ENCODE peak calls at places on chromosome 15, in nine cellular contexts. I is islet precursor cell, V is globus pallidus, C is naive B cell, L is NCI-H2081, Q is HuH-7, E is AG08396, R is dorsolateral prefrontal cortex, A is AG04450. S is an unnamed sample.

GRCh38 chr15:66007663-66008262 is 138.5 kb downstream of the RAB11A start:
- DNase-seq in I (no peak), V (no peak), C (no peak), L (no peak), Q (no peak), E (no peak), R (no peak), A (no peak), S (peak)

GRCh38 chr15:81235781-81236507 is 39.3 kb downstream of the IL16 start:
- DNase-seq in I (peak), V (no peak), C (no peak), L (no peak), Q (no peak), E (peak), R (peak), A (peak), S (no peak)

GRCh38 chr15:78930577-78931388 is 14.1 kb downstream of the CTSH start:
- DNase-seq in I (peak), V (no peak), C (no peak), L (no peak), Q (no peak), E (peak), R (no peak), A (peak), S (no peak)

GRCh38 chr15:51853987-51854386 is 24.5 kb downstream of the TMOD3 start:
- DNase-seq in I (no peak), V (no peak), C (no peak), L (no peak), Q (no peak), E (no peak), R (no peak), A (no peak), S (no peak)

GRCh38 chr15:94019062-94019461 is 212.3 kb upstream of the MCTP2 start:
- DNase-seq in I (peak), V (no peak), C (no peak), L (no peak), Q (no peak), E (no peak), R (no peak), A (no peak), S (no peak)

GRCh38 chr15:68691667-68692066 is 112.9 kb downstream of the CORO2B start:
- DNase-seq in I (peak), V (no peak), C (no peak), L (peak), Q (no peak), E (no peak), R (no peak), A (no peak), S (no peak)

GRCh38 chr15:82856397-82857170 is 47.2 kb downstream of the WHAMM start:
- DNase-seq in I (peak), V (no peak), C (no peak), L (no peak), Q (no peak), E (no peak), R (no peak), A (no peak), S (no peak)

GRCh38 chr15:70267879-70268278 is 170.2 kb upstream of the TLE3 start:
- DNase-seq in I (no peak), V (no peak), C (no peak), L (no peak), Q (no peak), E (no peak), R (no peak), A (no peak), S (no peak)

GRCh38 chr15:76209948-76210347 is 101.3 kb downstream of the ETFA start:
- DNase-seq in I (no peak), V (no peak), C (no peak), L (no peak), Q (no peak), E (no peak), R (no peak), A (no peak), S (no peak)

GRCh38 chr15:101052681-101053121 is 133.5 kb downstream of the LRRK1 start:
- DNase-seq in I (peak), V (no peak), C (no peak), L (no peak), Q (no peak), E (no peak), R (peak), A (no peak), S (no peak)

GRCh38 chr15:74631935-74632560 is 16.4 kb downstream of the CLK3 start:
- DNase-seq in I (peak), V (peak), C (peak), L (peak), Q (peak), E (peak), R (peak), A (no peak), S (peak)

GRCh38 chr15:73320619-73321180 is 48.1 kb downstream of the HCN4 start:
- DNase-seq in I (peak), V (no peak), C (no peak), L (no peak), Q (no peak), E (no peak), R (no peak), A (no peak), S (no peak)

GRCh38 chr15:83207622-83208356 is at the start of gene HDGFL3:
- DNase-seq in I (peak), V (peak), C (peak), L (peak), Q (peak), E (peak), R (peak), A (no peak), S (peak)

GRCh38 chr15:71914092-71914491 is 103.7 kb downstream of the NR2E3 start:
- DNase-seq in I (no peak), V (no peak), C (no peak), L (no peak), Q (no peak), E (no peak), R (no peak), A (no peak), S (peak)